ENCODE peak calls at places on chromosomes 6 and 20, in four cellular contexts. R is body of pancreas, J is colonic mucosa, N is cardiac fibroblast. Y is an unnamed sample.

GRCh38 chr20:34546751-34547181 is 11.8 kb upstream of the MAP1LC3A start:
- DNase-seq in R (no peak), J (peak; percentile 67), N (no peak), Y (no peak)

GRCh38 chr6:135686784-135687301 is 164.7 kb upstream of the PDE7B start:
- DNase-seq in R (no peak), J (no peak), N (peak; percentile 63), Y (no peak)

GRCh38 chr20:19928379-19929360 is 88.5 kb upstream of the NAA20 start:
- DNase-seq in R (peak; percentile 77), J (peak; percentile 80), N (no peak), Y (no peak)

GRCh38 chr6:30876039-30876730 is 8.1 kb upstream of the DDR1 start:
- DNase-seq in R (peak; percentile 63), J (no peak), N (peak; percentile 87), Y (no peak)

GRCh38 chr6:106512048-106512957 is 117.0 kb downstream of the RTN4IP1 start:
- DNase-seq in R (peak; percentile 78), J (peak; percentile 89), N (peak; percentile 52), Y (peak; percentile 82)

GRCh38 chr6:13987400-13987865 is 62.7 kb downstream of the RNF182 start:
- DNase-seq in R (no peak), J (no peak), N (no peak), Y (no peak)

GRCh38 chr6:148925701-148926100 is 178.9 kb downstream of the UST start:
- DNase-seq in R (no peak), J (no peak), N (peak; percentile 10), Y (no peak)

GRCh38 chr6:122673345-122673961 is 63.2 kb downstream of the PKIB start:
- DNase-seq in R (no peak), J (no peak), N (no peak), Y (no peak)

GRCh38 chr6:7975764-7976146 is 65.2 kb upstream of the TXNDC5 start:
- DNase-seq in R (peak; percentile 7), J (no peak), N (peak; percentile 21), Y (no peak)

GRCh38 chr20:58017237-58017969 is 211.1 kb downstream of the ANKRD60 start:
- DNase-seq in R (peak; percentile 88), J (peak; percentile 68), N (no peak), Y (no peak)

GRCh38 chr6:100230115-100230975 is 234.4 kb downstream of the SIM1 start:
- DNase-seq in R (no peak), J (no peak), N (no peak), Y (no peak)

GRCh38 chr6:168524644-168525043 is 83.7 kb downstream of the SMOC2 start:
- DNase-seq in R (no peak), J (no peak), N (no peak), Y (no peak)

GRCh38 chr6:44219053-44219814 is 2.5 kb downstream of the MYMX start:
- DNase-seq in R (peak; percentile 89), J (peak; percentile 84), N (peak; percentile 36), Y (peak; percentile 89)

GRCh38 chr6:65289491-65289890 is 417.5 kb downstream of the EYS start:
- DNase-seq in R (no peak), J (no peak), N (peak; percentile 4), Y (no peak)

GRCh38 chr20:24481188-24481587 is 11.8 kb downstream of the SYNDIG1 start:
- DNase-seq in R (no peak), J (no peak), N (no peak), Y (no peak)

GRCh38 chr20:63740070-63740500 is 509 bp downstream of the SLC2A4RG start:
- DNase-seq in R (peak; percentile 33), J (peak; percentile 49), N (peak; percentile 14), Y (peak; percentile 80)

GRCh38 chr6:97292671-97293070 is 9.7 kb upstream of the MMS22L start:
- DNase-seq in R (no peak), J (no peak), N (no peak), Y (no peak)

GRCh38 chr20:46341374-46342044 is 33.2 kb upstream of the CDH22 start:
- DNase-seq in R (no peak), J (no peak), N (no peak), Y (no peak)

GRCh38 chr20:13166006-13166405 is 55.1 kb upstream of the ISM1 start:
- DNase-seq in R (no peak), J (no peak), N (no peak), Y (no peak)

GRCh38 chr6:104884867-104885517 is 25.3 kb upstream of the HACE1 start:
- DNase-seq in R (no peak), J (no peak), N (no peak), Y (no peak)

GRCh38 chr6:11459002-11459658 is 78.4 kb upstream of the TMEM170B start:
- DNase-seq in R (no peak), J (no peak), N (no peak), Y (peak; percentile 51)

GRCh38 chr20:33415948-33416347 is 14.6 kb upstream of the CDK5RAP1 start:
- DNase-seq in R (peak; percentile 28), J (peak; percentile 29), N (peak; percentile 63), Y (no peak)

GRCh38 chr6:137358273-137358672 is 135.9 kb downstream of the OLIG3 start:
- DNase-seq in R (no peak), J (no peak), N (no peak), Y (no peak)

GRCh38 chr6:127468936-127469335 is 9.7 kb upstream of the KIAA0408 start:
- DNase-seq in R (no peak), J (no peak), N (no peak), Y (no peak)

GRCh38 chr6:1390805-1391511 is 1.6 kb downstream of the FOXF2 start:
- DNase-seq in R (no peak), J (no peak), N (no peak), Y (no peak)

GRCh38 chr6:8683204-8683603 is 247.9 kb upstream of the SLC35B3 start:
- DNase-seq in R (no peak), J (no peak), N (no peak), Y (no peak)

GRCh38 chr6:31884528-31885035 is 5.8 kb upstream of the SLC44A4 start:
- DNase-seq in R (no peak), J (no peak), N (no peak), Y (no peak)

GRCh38 chr20:31861346-31862156 is 8.8 kb downstream of the DUSP15 start:
- DNase-seq in R (peak; percentile 51), J (peak; percentile 64), N (no peak), Y (peak; percentile 97)
- TF ChIP-seq CTCF in R (no peak), J (no peak), N (no peak), Y (no peak)

GRCh38 chr20:7358670-7359069 is 581.6 kb downstream of the HAO1 start:
- DNase-seq in R (no peak), J (no peak), N (no peak), Y (no peak)
- TF ChIP-seq CTCF in R (no peak), J (no peak), N (no peak), Y (peak; percentile 8)

DNA sequence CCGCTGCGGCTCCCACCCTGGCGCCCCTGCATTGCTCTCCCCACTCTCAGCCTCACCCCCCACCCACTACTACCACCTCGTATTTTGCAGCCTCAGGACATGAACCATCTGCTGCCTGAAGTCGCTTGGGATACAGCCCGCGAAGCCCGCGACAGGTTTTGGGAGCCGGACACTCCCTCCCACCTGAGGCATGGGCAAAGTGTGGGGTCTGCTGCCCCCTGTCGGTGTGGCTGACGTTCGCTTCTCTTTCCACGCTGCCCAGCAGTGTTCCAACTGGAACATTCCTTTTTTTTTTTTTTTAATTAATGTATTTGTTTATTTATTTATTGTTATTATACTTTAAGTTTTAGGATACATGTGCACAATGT is 15.3 kb upstream of the LPA start:
- DNase-seq in R (peak; percentile 49), J (no peak), N (no peak), Y (no peak)
- TF ChIP-seq CTCF in R (peak; percentile 47), J (no peak), N (no peak), Y (no peak)

GRCh38 chr6:43097098-43097489 is 21.0 kb downstream of the PTK7 start:
- DNase-seq in R (no peak), J (no peak), N (no peak), Y (no peak)
- TF ChIP-seq CTCF in R (no peak), J (no peak), N (peak; percentile 15), Y (no peak)

GRCh38 chr6:90216081-90216977 is 80.3 kb downstream of the BACH2 start:
- DNase-seq in R (peak; percentile 22), J (peak; percentile 22), N (no peak), Y (no peak)

GRCh38 chr6:90214461-90214860 is 82.2 kb downstream of the BACH2 start:
- DNase-seq in R (no peak), J (no peak), N (no peak), Y (no peak)

GRCh38 chr6:90214966-90215365 is 81.7 kb downstream of the BACH2 start:
- DNase-seq in R (no peak), J (no peak), N (no peak), Y (no peak)

GRCh38 chr6:90209527-90209926 is 87.1 kb downstream of the BACH2 start:
- DNase-seq in R (no peak), J (no peak), N (no peak), Y (no peak)

GRCh38 chr6:90212274-90212673 is 84.4 kb downstream of the BACH2 start:
- DNase-seq in R (no peak), J (no peak), N (no peak), Y (no peak)
- TF ChIP-seq CTCF in R (no peak), J (no peak), N (no peak), Y (no peak)

GRCh38 chr6:17015551-17016381 is 86.1 kb upstream of the STMND1 start:
- DNase-seq in R (peak; percentile 7), J (peak; percentile 31), N (peak; percentile 23), Y (no peak)
- TF ChIP-seq CTCF in R (no peak), J (no peak), N (no peak), Y (no peak)

DNA sequence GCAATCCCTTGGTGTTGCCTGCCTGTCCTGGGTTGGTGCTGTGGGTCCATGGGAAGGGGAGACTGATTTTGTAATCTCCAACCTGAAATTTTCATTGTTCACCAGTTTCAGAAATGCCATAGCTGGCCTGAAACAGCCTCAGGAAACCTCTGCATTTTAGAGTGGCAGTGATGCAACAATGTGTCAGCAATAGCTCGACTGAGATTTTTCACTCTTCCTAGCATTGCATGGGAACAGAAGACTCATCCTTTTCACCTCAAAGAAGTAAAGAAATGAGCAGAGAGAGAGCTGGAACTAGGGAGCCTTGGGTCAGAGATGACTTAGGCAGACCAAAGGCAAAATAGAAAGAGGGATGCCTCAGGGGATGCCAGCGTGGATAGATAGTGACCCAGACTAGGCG is 23.7 kb upstream of the TMEM14A start:
- DNase-seq in R (no peak), J (no peak), N (peak; percentile 75), Y (no peak)
- TF ChIP-seq CTCF in R (no peak), J (no peak), N (no peak), Y (no peak)

GRCh38 chr20:36717657-36718056 is 28.2 kb downstream of the NDRG3 start:
- DNase-seq in R (peak; percentile 5), J (no peak), N (peak; percentile 35), Y (no peak)
- TF ChIP-seq CTCF in R (peak; percentile 17), J (no peak), N (peak; percentile 36), Y (peak; percentile 38)